ENCODE peak calls at places on chromosomes 11 and 22, in ten cellular contexts. One of them, this sample, is unnamed.

GRCh38 chr22:29098296-29098695 is 25.5 kb downstream of the KREMEN1 start:
- DNase-seq in AG04450: no peak
- DNase-seq in fibroblast of the aortic adventitia: no peak
- DNase-seq in fibroblast of lung: no peak
- DNase-seq in NCI-H460: no peak
- DNase-seq in BE2C: no peak
- DNase-seq in LoVo: no peak
- DNase-seq in nephron progenitor cell: no peak
- DNase-seq in head of caudate nucleus: no peak
- DNase-seq in PC-3: no peak
- DNase-seq in this sample: no peak

GRCh38 chr11:28835790-28836189 is 727.6 kb downstream of the METTL15 start:
- DNase-seq in BE2C: no peak
- DNase-seq in head of caudate nucleus: no peak
- DNase-seq in nephron progenitor cell: no peak
- DNase-seq in LoVo: no peak
- DNase-seq in fibroblast of the aortic adventitia: peak
- DNase-seq in AG04450: no peak
- DNase-seq in PC-3: peak
- DNase-seq in fibroblast of lung: peak
- DNase-seq in NCI-H460: peak
- DNase-seq in this sample: no peak

GRCh38 chr11:73322986-73323306 is 14.9 kb downstream of the ARHGEF17 start:
- DNase-seq in PC-3: no peak
- DNase-seq in NCI-H460: no peak
- DNase-seq in fibroblast of the aortic adventitia: no peak
- DNase-seq in BE2C: no peak
- DNase-seq in AG04450: no peak
- DNase-seq in head of caudate nucleus: no peak
- DNase-seq in nephron progenitor cell: no peak
- DNase-seq in LoVo: no peak
- DNase-seq in fibroblast of lung: no peak
- DNase-seq in this sample: no peak

GRCh38 chr11:66617148-66617814 is 851 bp downstream of the RBM14 start:
- DNase-seq in nephron progenitor cell: no peak
- DNase-seq in AG04450: no peak
- DNase-seq in fibroblast of the aortic adventitia: no peak
- DNase-seq in NCI-H460: no peak
- DNase-seq in PC-3: peak
- DNase-seq in head of caudate nucleus: no peak
- DNase-seq in LoVo: no peak
- DNase-seq in fibroblast of lung: peak
- DNase-seq in BE2C: no peak
- DNase-seq in this sample: no peak

GRCh38 chr22:46763051-46763705 is 728 bp downstream of the TBC1D22A start:
- DNase-seq in AG04450: no peak
- DNase-seq in BE2C: no peak
- DNase-seq in NCI-H460: no peak
- DNase-seq in nephron progenitor cell: no peak
- DNase-seq in head of caudate nucleus: peak
- DNase-seq in fibroblast of the aortic adventitia: peak
- DNase-seq in PC-3: no peak
- DNase-seq in fibroblast of lung: no peak
- DNase-seq in LoVo: peak
- DNase-seq in this sample: no peak

GRCh38 chr22:21444701-21445436 is 22.3 kb upstream of the TMEM191C start:
- DNase-seq in head of caudate nucleus: no peak
- DNase-seq in fibroblast of the aortic adventitia: no peak
- DNase-seq in LoVo: no peak
- DNase-seq in PC-3: no peak
- DNase-seq in BE2C: peak
- DNase-seq in fibroblast of lung: no peak
- DNase-seq in AG04450: no peak
- DNase-seq in NCI-H460: no peak
- DNase-seq in nephron progenitor cell: no peak
- DNase-seq in this sample: no peak

GRCh38 chr11:22193348-22194051 is 615 bp downstream of the ANO5 start:
- DNase-seq in AG04450: no peak
- DNase-seq in fibroblast of the aortic adventitia: no peak
- DNase-seq in LoVo: no peak
- DNase-seq in fibroblast of lung: peak
- DNase-seq in PC-3: no peak
- DNase-seq in NCI-H460: no peak
- DNase-seq in head of caudate nucleus: peak
- DNase-seq in BE2C: peak
- DNase-seq in nephron progenitor cell: peak
- DNase-seq in this sample: no peak

GRCh38 chr11:76074178-76075112 is 131.9 kb downstream of the WNT11 start:
- DNase-seq in head of caudate nucleus: no peak
- DNase-seq in fibroblast of the aortic adventitia: peak
- DNase-seq in fibroblast of lung: peak
- DNase-seq in NCI-H460: no peak
- DNase-seq in nephron progenitor cell: no peak
- DNase-seq in BE2C: no peak
- DNase-seq in LoVo: no peak
- DNase-seq in AG04450: no peak
- DNase-seq in PC-3: peak
- DNase-seq in this sample: no peak

GRCh38 chr11:86459002-86459385 is 84.3 kb downstream of the CCDC81 start:
- DNase-seq in nephron progenitor cell: no peak
- DNase-seq in fibroblast of the aortic adventitia: peak
- DNase-seq in head of caudate nucleus: no peak
- DNase-seq in PC-3: peak
- DNase-seq in NCI-H460: no peak
- DNase-seq in fibroblast of lung: peak
- DNase-seq in BE2C: no peak
- DNase-seq in AG04450: no peak
- DNase-seq in LoVo: no peak
- DNase-seq in this sample: no peak

GRCh38 chr11:2883717-2884423 is 1.7 kb downstream of the CDKN1C start:
- DNase-seq in nephron progenitor cell: peak
- DNase-seq in AG04450: no peak
- DNase-seq in fibroblast of the aortic adventitia: peak
- DNase-seq in NCI-H460: no peak
- DNase-seq in PC-3: no peak
- DNase-seq in fibroblast of lung: no peak
- DNase-seq in BE2C: no peak
- DNase-seq in head of caudate nucleus: no peak
- DNase-seq in LoVo: no peak
- DNase-seq in this sample: no peak

GRCh38 chr11:77619576-77620198 is 17.9 kb downstream of the CLNS1A start:
- DNase-seq in fibroblast of lung: peak
- DNase-seq in BE2C: peak
- DNase-seq in PC-3: peak
- DNase-seq in nephron progenitor cell: peak
- DNase-seq in NCI-H460: peak
- DNase-seq in head of caudate nucleus: no peak
- DNase-seq in fibroblast of the aortic adventitia: peak
- DNase-seq in AG04450: no peak
- DNase-seq in LoVo: peak
- DNase-seq in this sample: peak

GRCh38 chr11:33753304-33753703 is 17.1 kb upstream of the CD59 start:
- DNase-seq in fibroblast of the aortic adventitia: peak
- DNase-seq in AG04450: peak
- DNase-seq in NCI-H460: no peak
- DNase-seq in LoVo: no peak
- DNase-seq in nephron progenitor cell: no peak
- DNase-seq in BE2C: no peak
- DNase-seq in head of caudate nucleus: no peak
- DNase-seq in fibroblast of lung: peak
- DNase-seq in PC-3: peak
- DNase-seq in this sample: no peak

GRCh38 chr22:46539169-46539568 is 1.7 kb upstream of the CELSR1 start:
- DNase-seq in AG04450: no peak
- DNase-seq in PC-3: no peak
- DNase-seq in LoVo: no peak
- DNase-seq in fibroblast of lung: no peak
- DNase-seq in nephron progenitor cell: no peak
- DNase-seq in head of caudate nucleus: no peak
- DNase-seq in fibroblast of the aortic adventitia: no peak
- DNase-seq in NCI-H460: no peak
- DNase-seq in BE2C: no peak
- DNase-seq in this sample: no peak

GRCh38 chr11:66856496-66857233 is at the start of gene LRFN4:
- DNase-seq in NCI-H460: no peak
- DNase-seq in PC-3: peak
- DNase-seq in BE2C: peak
- DNase-seq in head of caudate nucleus: peak
- DNase-seq in AG04450: no peak
- DNase-seq in LoVo: no peak
- DNase-seq in fibroblast of lung: peak
- DNase-seq in nephron progenitor cell: peak
- DNase-seq in fibroblast of the aortic adventitia: no peak
- DNase-seq in this sample: no peak

GRCh38 chr11:114108501-114109205 is 49.1 kb downstream of the ZBTB16 start:
- DNase-seq in LoVo: no peak
- DNase-seq in NCI-H460: no peak
- DNase-seq in nephron progenitor cell: no peak
- DNase-seq in BE2C: no peak
- DNase-seq in head of caudate nucleus: no peak
- DNase-seq in PC-3: no peak
- DNase-seq in AG04450: no peak
- DNase-seq in fibroblast of the aortic adventitia: no peak
- DNase-seq in fibroblast of lung: no peak
- DNase-seq in this sample: no peak

GRCh38 chr11:1931326-1931725 is 11.8 kb downstream of the TNNT3 start:
- DNase-seq in head of caudate nucleus: no peak
- DNase-seq in BE2C: no peak
- DNase-seq in AG04450: no peak
- DNase-seq in nephron progenitor cell: no peak
- DNase-seq in fibroblast of lung: no peak
- DNase-seq in fibroblast of the aortic adventitia: peak
- DNase-seq in LoVo: no peak
- DNase-seq in NCI-H460: no peak
- DNase-seq in PC-3: no peak
- DNase-seq in this sample: no peak

GRCh38 chr11:32034149-32034548 is 56.7 kb upstream of the RCN1 start:
- DNase-seq in AG04450: peak
- DNase-seq in NCI-H460: no peak
- DNase-seq in head of caudate nucleus: no peak
- DNase-seq in fibroblast of the aortic adventitia: peak
- DNase-seq in fibroblast of lung: peak
- DNase-seq in nephron progenitor cell: no peak
- DNase-seq in PC-3: no peak
- DNase-seq in LoVo: no peak
- DNase-seq in BE2C: no peak
- DNase-seq in this sample: no peak

GRCh38 chr11:99781074-99781473 is 760.3 kb downstream of the CNTN5 start:
- DNase-seq in PC-3: no peak
- DNase-seq in BE2C: no peak
- DNase-seq in NCI-H460: no peak
- DNase-seq in AG04450: no peak
- DNase-seq in fibroblast of lung: no peak
- DNase-seq in head of caudate nucleus: no peak
- DNase-seq in nephron progenitor cell: no peak
- DNase-seq in LoVo: no peak
- DNase-seq in fibroblast of the aortic adventitia: no peak
- DNase-seq in this sample: no peak

GRCh38 chr22:31947296-31947695 is 3.0 kb downstream of the YWHAH start:
- DNase-seq in LoVo: no peak
- DNase-seq in BE2C: no peak
- DNase-seq in nephron progenitor cell: no peak
- DNase-seq in AG04450: no peak
- DNase-seq in fibroblast of the aortic adventitia: no peak
- DNase-seq in NCI-H460: peak
- DNase-seq in fibroblast of lung: no peak
- DNase-seq in PC-3: no peak
- DNase-seq in head of caudate nucleus: no peak
- DNase-seq in this sample: peak

GRCh38 chr11:74325649-74326645 is 14.5 kb upstream of the P4HA3 start:
- DNase-seq in BE2C: peak
- DNase-seq in head of caudate nucleus: peak
- DNase-seq in nephron progenitor cell: no peak
- DNase-seq in AG04450: peak
- DNase-seq in PC-3: no peak
- DNase-seq in fibroblast of lung: peak
- DNase-seq in NCI-H460: no peak
- DNase-seq in LoVo: no peak
- DNase-seq in fibroblast of the aortic adventitia: peak
- DNase-seq in this sample: no peak

GRCh38 chr11:133830931-133831907 is 14.1 kb downstream of the SPATA19 start:
- DNase-seq in NCI-H460: no peak
- DNase-seq in head of caudate nucleus: no peak
- DNase-seq in AG04450: no peak
- DNase-seq in PC-3: no peak
- DNase-seq in fibroblast of the aortic adventitia: no peak
- DNase-seq in fibroblast of lung: no peak
- DNase-seq in LoVo: no peak
- DNase-seq in nephron progenitor cell: no peak
- DNase-seq in BE2C: no peak
- DNase-seq in this sample: no peak

GRCh38 chr11:79762271-79762935 is 321.6 kb upstream of the TENM4 start:
- DNase-seq in BE2C: no peak
- DNase-seq in NCI-H460: no peak
- DNase-seq in fibroblast of the aortic adventitia: no peak
- DNase-seq in nephron progenitor cell: no peak
- DNase-seq in PC-3: peak
- DNase-seq in fibroblast of lung: no peak
- DNase-seq in AG04450: no peak
- DNase-seq in LoVo: no peak
- DNase-seq in head of caudate nucleus: no peak
- DNase-seq in this sample: peak

GRCh38 chr11:33040127-33040861 is 922 bp downstream of the TCP11L1 start:
- DNase-seq in fibroblast of the aortic adventitia: peak
- DNase-seq in NCI-H460: no peak
- DNase-seq in fibroblast of lung: peak
- DNase-seq in LoVo: no peak
- DNase-seq in nephron progenitor cell: no peak
- DNase-seq in head of caudate nucleus: peak
- DNase-seq in AG04450: no peak
- DNase-seq in BE2C: no peak
- DNase-seq in PC-3: peak
- DNase-seq in this sample: no peak

GRCh38 chr22:27990879-27991278 is 71.8 kb upstream of the PITPNB start:
- DNase-seq in fibroblast of lung: no peak
- DNase-seq in LoVo: peak
- DNase-seq in AG04450: no peak
- DNase-seq in fibroblast of the aortic adventitia: peak
- DNase-seq in head of caudate nucleus: no peak
- DNase-seq in BE2C: peak
- DNase-seq in PC-3: peak
- DNase-seq in nephron progenitor cell: peak
- DNase-seq in NCI-H460: peak
- DNase-seq in this sample: peak

GRCh38 chr11:78228467-78228866 is 39.7 kb downstream of the USP35 start:
- DNase-seq in head of caudate nucleus: no peak
- DNase-seq in PC-3: peak
- DNase-seq in fibroblast of the aortic adventitia: peak
- DNase-seq in BE2C: no peak
- DNase-seq in AG04450: peak
- DNase-seq in NCI-H460: peak
- DNase-seq in nephron progenitor cell: no peak
- DNase-seq in LoVo: peak
- DNase-seq in fibroblast of lung: peak
- DNase-seq in this sample: peak

GRCh38 chr22:42610211-42610610 is 4.5 kb downstream of the POLDIP3 start:
- DNase-seq in BE2C: no peak
- DNase-seq in fibroblast of the aortic adventitia: no peak
- DNase-seq in NCI-H460: no peak
- DNase-seq in LoVo: no peak
- DNase-seq in AG04450: no peak
- DNase-seq in nephron progenitor cell: no peak
- DNase-seq in head of caudate nucleus: no peak
- DNase-seq in fibroblast of lung: no peak
- DNase-seq in PC-3: no peak
- DNase-seq in this sample: no peak

GRCh38 chr11:103648670-103649400 is 387.6 kb upstream of the DDI1 start:
- DNase-seq in nephron progenitor cell: no peak
- DNase-seq in fibroblast of lung: peak
- DNase-seq in PC-3: no peak
- DNase-seq in AG04450: no peak
- DNase-seq in BE2C: no peak
- DNase-seq in fibroblast of the aortic adventitia: peak
- DNase-seq in NCI-H460: no peak
- DNase-seq in head of caudate nucleus: no peak
- DNase-seq in LoVo: no peak
- DNase-seq in this sample: no peak

GRCh38 chr11:12137938-12138731 is 27.7 kb downstream of the MICAL2 start:
- DNase-seq in LoVo: no peak
- DNase-seq in fibroblast of lung: peak
- DNase-seq in nephron progenitor cell: no peak
- DNase-seq in fibroblast of the aortic adventitia: peak
- DNase-seq in BE2C: no peak
- DNase-seq in AG04450: peak
- DNase-seq in head of caudate nucleus: peak
- DNase-seq in PC-3: no peak
- DNase-seq in NCI-H460: no peak
- DNase-seq in this sample: no peak